ENCODE peak calls at places on chromosomes 11 and 22, in nine cellular contexts. A is Peyer's patch; G is breast epithelium; Y is brain microvascular endothelial cell; W is body of pancreas; F is mammary epithelial cell; V is SK-N-SH; B is dorsolateral prefrontal cortex; E is naive thymus-derived CD4-positive, alpha-beta T cell. M is an unnamed sample.

GRCh38 chr11:122487669-122488068 is 167.9 kb upstream of the UBASH3B start:
- DNase-seq in G (no peak), E (no peak), V (no peak), B (no peak), A (no peak), F (no peak), W (no peak), Y (no peak), M (no peak)

GRCh38 chr11:1290052-1291040 is 19.1 kb downstream of the TOLLIP start:
- DNase-seq in V (no peak), B (peak; percentile 18), Y (no peak), G (peak; percentile 43), E (no peak), A (peak; percentile 37), W (peak; percentile 11), F (no peak), M (peak; percentile 52)

GRCh38 chr11:13446444-13446843 is 16.6 kb downstream of the BTBD10 start:
- DNase-seq in G (no peak), B (no peak), Y (no peak), F (no peak), E (no peak), A (no peak), W (no peak), V (no peak), M (no peak)

GRCh38 chr11:133833101-133833898 is 12.0 kb downstream of the SPATA19 start:
- DNase-seq in W (no peak), B (no peak), V (peak; percentile 35), A (no peak), G (no peak), F (no peak), E (no peak), Y (no peak), M (no peak)

GRCh38 chr11:6497069-6497839 is at the start of gene DNHD1:
- DNase-seq in V (no peak), A (no peak), E (no peak), B (no peak), Y (no peak), F (no peak), W (no peak), G (no peak), M (no peak)

GRCh38 chr11:78079232-78080083 is at the start of gene NDUFC2:
- DNase-seq in V (peak; percentile 88), G (peak; percentile 79), F (peak; percentile 75), E (peak; percentile 46), W (peak; percentile 78), B (peak; percentile 65), Y (peak; percentile 72), A (peak; percentile 86), M (peak; percentile 78)

GRCh38 chr11:270451-271208 is 7.6 kb upstream of the NLRP6 start:
- DNase-seq in E (no peak), G (no peak), V (no peak), Y (no peak), A (peak; percentile 70), B (no peak), W (no peak), F (no peak), M (no peak)

GRCh38 chr11:28529046-28529445 is 420.9 kb downstream of the METTL15 start:
- DNase-seq in V (no peak), W (no peak), Y (peak; percentile 61), A (no peak), F (no peak), G (no peak), E (no peak), B (no peak), M (no peak)

GRCh38 chr22:38451404-38451803 is 3.6 kb downstream of the KCNJ4 start:
- DNase-seq in Y (no peak), V (no peak), B (no peak), W (no peak), G (no peak), E (no peak), F (no peak), A (no peak), M (no peak)

GRCh38 chr22:26777402-26777801 is 120.0 kb downstream of the MIAT start:
- DNase-seq in A (no peak), V (no peak), E (no peak), W (no peak), Y (no peak), G (no peak), F (no peak), B (no peak), M (no peak)

GRCh38 chr11:27563201-27563600 is 56.6 kb upstream of the LIN7C start:
- DNase-seq in E (no peak), W (no peak), B (no peak), F (no peak), V (no peak), A (no peak), Y (peak; percentile 55), G (no peak), M (no peak)

GRCh38 chr22:21856868-21857267 is 10.6 kb downstream of the MAPK1 start:
- DNase-seq in A (no peak), V (no peak), E (no peak), F (no peak), B (no peak), G (no peak), W (no peak), Y (no peak), M (no peak)

GRCh38 chr22:21860640-21861039 is 6.8 kb downstream of the MAPK1 start:
- DNase-seq in G (no peak), Y (no peak), B (no peak), W (no peak), V (no peak), F (no peak), E (no peak), A (no peak), M (no peak)

GRCh38 chr22:21857501-21857914 is 9.9 kb downstream of the MAPK1 start:
- DNase-seq in V (no peak), F (no peak), B (no peak), A (no peak), G (no peak), E (no peak), W (no peak), Y (no peak), M (no peak)

GRCh38 chr22:21856197-21856596 is 11.2 kb downstream of the MAPK1 start:
- DNase-seq in F (no peak), E (no peak), V (no peak), G (no peak), Y (no peak), A (no peak), W (no peak), B (no peak), M (no peak)

GRCh38 chr22:21858025-21858764 is 9.2 kb downstream of the MAPK1 start:
- DNase-seq in F (no peak), E (no peak), Y (no peak), W (no peak), G (no peak), V (no peak), B (no peak), A (no peak), M (no peak)
- H3K27ac ChIP-seq in F (no peak overlapping the region), E (no peak overlapping the region), Y (peak overlapping the region; percentile 6), W (peak overlapping the region; percentile 12), G (no peak overlapping the region), V (no peak overlapping the region), B (no peak overlapping the region), A (no peak overlapping the region), M (no peak overlapping the region)

GRCh38 chr11:10019906-10020682 is 273.9 kb downstream of the SBF2 start:
- DNase-seq in F (no peak), V (no peak), A (no peak), Y (no peak), W (peak; percentile 19), E (no peak), G (no peak), B (no peak), M (no peak)

GRCh38 chr11:10012068-10012467 is 282.0 kb downstream of the SBF2 start:
- DNase-seq in Y (no peak), B (no peak), V (no peak), G (no peak), A (no peak), F (no peak), E (no peak), W (no peak), M (no peak)

GRCh38 chr11:10022764-10023163 is 271.3 kb downstream of the SBF2 start:
- DNase-seq in V (no peak), E (no peak), B (no peak), W (no peak), A (no peak), G (no peak), F (no peak), Y (no peak), M (no peak)

GRCh38 chr11:10021563-10021962 is 272.5 kb downstream of the SBF2 start:
- DNase-seq in B (no peak), W (no peak), Y (no peak), E (no peak), V (peak; percentile 17), G (no peak), F (no peak), A (no peak), M (no peak)

DNA sequence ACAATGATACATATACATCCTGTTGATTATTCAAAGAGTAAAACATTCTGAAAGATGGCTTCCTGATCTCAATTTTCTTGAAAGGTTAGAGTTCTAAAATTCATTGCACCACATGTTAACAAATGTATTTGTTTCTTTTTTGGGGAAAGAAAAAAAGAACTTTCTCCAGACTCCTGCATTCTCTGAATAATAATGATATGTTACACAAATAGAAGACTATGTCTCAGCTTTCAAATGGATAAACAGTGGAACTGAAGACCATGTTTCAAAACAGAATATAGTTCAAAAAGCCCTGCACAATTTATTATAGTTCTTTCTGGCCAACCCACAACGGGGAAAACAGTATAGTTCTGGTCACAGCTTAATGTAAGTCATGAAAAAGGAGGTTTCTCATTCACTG is 277.0 kb downstream of the SBF2 start:
- DNase-seq in F (no peak), Y (no peak), E (no peak), B (no peak), G (no peak), A (no peak), W (no peak), V (no peak), M (no peak)
- H3K27ac ChIP-seq in F (no peak overlapping the region), Y (no peak overlapping the region), E (no peak overlapping the region), B (no peak overlapping the region), G (no peak overlapping the region), A (no peak overlapping the region), W (no peak overlapping the region), V (no peak overlapping the region), M (no peak overlapping the region)

DNA sequence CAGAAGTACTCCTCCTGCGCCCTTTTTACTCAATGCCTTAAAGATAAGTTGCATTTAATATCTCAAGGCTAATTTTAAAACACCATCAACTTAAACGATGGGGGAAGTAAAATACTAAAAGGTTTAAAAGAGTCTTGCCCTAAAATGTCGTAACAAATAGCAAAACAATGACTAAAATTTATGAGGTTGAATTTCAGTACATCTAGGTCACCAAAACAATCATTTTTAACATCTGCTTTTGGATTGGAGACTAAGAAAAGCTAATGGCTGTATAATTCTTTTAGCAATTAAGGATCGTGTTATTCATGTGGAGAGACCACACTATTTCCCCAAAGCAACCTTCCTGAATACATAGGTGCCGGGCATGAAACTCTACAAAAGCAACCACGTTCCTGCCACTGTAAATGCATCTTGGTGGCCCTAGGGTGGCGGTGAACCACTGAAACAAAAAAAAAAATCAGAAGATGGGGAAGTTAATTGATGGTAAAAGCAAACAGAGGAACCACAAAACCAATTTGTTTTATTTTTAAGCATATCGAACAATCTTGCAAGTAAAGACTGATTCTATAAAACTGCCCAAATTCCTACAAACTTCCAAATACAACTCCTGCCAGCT is 45.8 kb downstream of the CELF1 start:
- DNase-seq in B (no peak), V (no peak), W (no peak), G (no peak), F (no peak), E (no peak), A (no peak), Y (no peak), M (no peak)
- H3K27ac ChIP-seq in B (no peak overlapping the region), V (peak overlapping the region; percentile 28), W (peak overlapping the region; percentile 25), G (no peak overlapping the region), F (peak overlapping the region; percentile 7), E (peak overlapping the region; percentile 15), A (no peak overlapping the region), Y (no peak overlapping the region), M (no peak overlapping the region)

GRCh38 chr11:47977651-47978050 is 2.7 kb upstream of the PTPRJ start:
- DNase-seq in F (no peak), G (no peak), E (no peak), B (no peak), W (no peak), A (no peak), Y (no peak), V (no peak), M (no peak)
- H3K27ac ChIP-seq in F (no peak overlapping the region), G (no peak overlapping the region), E (no peak overlapping the region), B (no peak overlapping the region), W (no peak overlapping the region), A (no peak overlapping the region), Y (no peak overlapping the region), V (no peak overlapping the region), M (no peak overlapping the region)

M was measured in suprapubic skin.